ENCODE peak calls at places on chromosomes 3 and 15, in ten cellular contexts. V is stimulated activated CD8-positive, alpha-beta memory T cell treated with anti-CD3 and anti-CD28 coated beads, Interleukin-4, amount 100 ng/mL, for 48 hours; Q is NAMALWA; D is HT-29; F is H4; S is stimulated activated CD4-positive, alpha-beta T cell treated with anti-CD3 and anti-CD28 coated beads, Interleukin-15, amount 100 ng/mL, for 24 hours; W is CD8-positive, alpha-beta memory T cell; H is activated CD4-positive, alpha-beta T cell treated with anti-CD3 and anti-CD28 coated beads for 48 hours; B is RPMI8226; M is AG04450. G is an unnamed sample.
A peak's percentile ranks its signal among the peaks of the same experiment; 100 is the strongest.

GRCh38 chr3:191499307-191500125 is 38.6 kb downstream of the PYDC2 start:
- DNase-seq in V (no peak), Q (no peak), D (no peak), F (peak; percentile 69), S (no peak), W (no peak), H (no peak), B (no peak), M (peak; percentile 0), G (peak; percentile 51)

GRCh38 chr3:102510663-102511062 is 75.8 kb downstream of the ZPLD1 start:
- DNase-seq in V (no peak), Q (no peak), D (no peak), F (no peak), S (no peak), W (no peak), H (no peak), B (no peak), M (no peak), G (no peak)

GRCh38 chr3:178631950-178632349 is 95.7 kb downstream of the KCNMB2 start:
- DNase-seq in V (no peak), Q (no peak), D (no peak), F (no peak), S (no peak), W (no peak), H (no peak), B (no peak), M (no peak), G (no peak)

GRCh38 chr3:133408961-133409360 is 9.1 kb downstream of the BFSP2 start:
- DNase-seq in V (no peak), Q (no peak), D (no peak), F (peak; percentile 78), S (no peak), W (no peak), H (no peak), B (no peak), M (no peak), G (no peak)

GRCh38 chr3:64983583-64984359 is 296.0 kb upstream of the ADAMTS9 start:
- DNase-seq in V (no peak), Q (no peak), D (no peak), F (no peak), S (no peak), W (no peak), H (no peak), B (no peak), M (no peak), G (peak; percentile 17)

GRCh38 chr3:143199998-143200909 is 80.7 kb downstream of the CHST2 start:
- DNase-seq in V (no peak), Q (peak; percentile 90), D (no peak), F (no peak), S (no peak), W (no peak), H (no peak), B (no peak), M (no peak), G (no peak)

GRCh38 chr3:48280883-48281282 is 40.0 kb downstream of the ZNF589 start:
- DNase-seq in V (no peak), Q (no peak), D (no peak), F (no peak), S (no peak), W (no peak), H (no peak), B (no peak), M (no peak), G (no peak)

GRCh38 chr3:114892117-114892870 is 254.8 kb downstream of the ZBTB20 start:
- DNase-seq in V (no peak), Q (no peak), D (no peak), F (no peak), S (no peak), W (no peak), H (no peak), B (no peak), M (no peak), G (no peak)

GRCh38 chr3:66172394-66172793 is 48.4 kb upstream of the SLC25A26 start:
- DNase-seq in V (no peak), Q (no peak), D (no peak), F (no peak), S (no peak), W (no peak), H (no peak), B (no peak), M (no peak), G (no peak)

GRCh38 chr3:173138031-173138430 is 3.0 kb downstream of the SPATA16 start:
- DNase-seq in V (no peak), Q (no peak), D (no peak), F (no peak), S (no peak), W (no peak), H (no peak), B (no peak), M (no peak), G (no peak)

GRCh38 chr3:133895208-133896001 is at the start of gene RAB6B:
- DNase-seq in V (no peak), Q (no peak), D (no peak), F (no peak), S (peak; percentile 34), W (no peak), H (peak; percentile 28), B (peak; percentile 24), M (no peak), G (peak; percentile 56)

GRCh38 chr3:32236377-32236776 is 2.1 kb upstream of the CMTM8 start:
- DNase-seq in V (no peak), Q (no peak), D (no peak), F (no peak), S (no peak), W (no peak), H (no peak), B (no peak), M (no peak), G (no peak)

GRCh38 chr3:135781026-135781815 is 184.3 kb upstream of the PPP2R3A start:
- DNase-seq in V (no peak), Q (no peak), D (no peak), F (no peak), S (no peak), W (no peak), H (no peak), B (no peak), M (no peak), G (no peak)

GRCh38 chr15:57732526-57733331 is 26.2 kb downstream of the POLR2M start:
- DNase-seq in V (peak; percentile 74), Q (peak; percentile 68), D (peak; percentile 92), F (peak; percentile 37), S (peak; percentile 66), W (peak; percentile 6), H (peak; percentile 63), B (peak; percentile 79), M (peak; percentile 20), G (peak; percentile 36)

GRCh38 chr15:65286069-65286703 is 497 bp downstream of the PARP16 start:
- DNase-seq in V (peak; percentile 44), Q (peak; percentile 46), D (peak; percentile 59), F (no peak), S (no peak), W (no peak), H (peak; percentile 35), B (peak; percentile 71), M (no peak), G (no peak)

GRCh38 chr3:142888484-142889262 is at the start of gene PCOLCE2:
- DNase-seq in V (peak; percentile 41), Q (no peak), D (no peak), F (peak; percentile 20), S (peak; percentile 42), W (no peak), H (peak; percentile 34), B (peak; percentile 49), M (no peak), G (no peak)

GRCh38 chr3:158053386-158053785 is 52.8 kb downstream of the SHOX2 start:
- DNase-seq in V (no peak), Q (no peak), D (no peak), F (no peak), S (no peak), W (no peak), H (no peak), B (no peak), M (no peak), G (no peak)

GRCh38 chr3:31733234-31733667 is 200.5 kb downstream of the STT3B start:
- DNase-seq in V (no peak), Q (no peak), D (no peak), F (no peak), S (no peak), W (no peak), H (no peak), B (no peak), M (no peak), G (no peak)

GRCh38 chr3:78050276-78051080 is 1010.6 kb downstream of the ROBO2 start:
- DNase-seq in V (no peak), Q (no peak), D (no peak), F (no peak), S (no peak), W (no peak), H (no peak), B (no peak), M (no peak), G (peak; percentile 12)

GRCh38 chr3:38611866-38612265 is 37.6 kb downstream of the SCN5A start:
- DNase-seq in V (no peak), Q (no peak), D (no peak), F (no peak), S (no peak), W (no peak), H (no peak), B (no peak), M (no peak), G (no peak)

GRCh38 chr15:68389936-68390790 is 41.8 kb downstream of the ITGA11 start:
- DNase-seq in V (peak; percentile 24), Q (no peak), D (no peak), F (peak; percentile 75), S (no peak), W (no peak), H (no peak), B (no peak), M (peak; percentile 16), G (peak; percentile 97)